ENCODE peak calls at places on chromosome 11, in seven cellular contexts. E is H4; P is AG04450; D is Ammon's horn; G is activated T-helper 9 cell treated with anti-CD3 and anti-CD28 coated beads, Interleukin-2, amount 50 U/mL, for 16 hours; O is EH; U is H9. L is an unnamed sample.

GRCh38 chr11:71302911-71303310 is 50.5 kb upstream of the SHANK2 start:
- DNase-seq in E (no peak), P (no peak), D (no peak), G (no peak), O (peak), U (peak), L (no peak)

GRCh38 chr11:43687120-43687791 is 6.7 kb downstream of the HSD17B12 start:
- DNase-seq in E (no peak), P (no peak), D (no peak), G (no peak), O (peak), U (no peak), L (peak)

GRCh38 chr11:30879322-30880020 is 293.3 kb upstream of the MPPED2 start:
- DNase-seq in E (peak), P (no peak), D (peak), G (no peak), O (no peak), U (no peak), L (no peak)

GRCh38 chr11:96341237-96342130 is 1.5 kb downstream of the MAML2 start:
- DNase-seq in E (peak), P (no peak), D (peak), G (peak), O (peak), U (peak), L (no peak)

GRCh38 chr11:19829109-19829790 is 116.6 kb downstream of the NAV2 start:
- DNase-seq in E (no peak), P (no peak), D (no peak), G (no peak), O (no peak), U (no peak), L (peak)

GRCh38 chr11:16889905-16890304 is 124.3 kb downstream of the PLEKHA7 start:
- DNase-seq in E (no peak), P (no peak), D (no peak), G (no peak), O (no peak), U (no peak), L (no peak)

GRCh38 chr11:23021287-23021863 is 161.1 kb upstream of the CCDC179 start:
- DNase-seq in E (peak), P (peak), D (peak), G (no peak), O (peak), U (no peak), L (peak)

GRCh38 chr11:61369372-61370348 is 7.5 kb downstream of the TMEM138 start:
- DNase-seq in E (no peak), P (peak), D (peak), G (no peak), O (no peak), U (no peak), L (peak)

GRCh38 chr11:96748639-96749370 is 359.0 kb downstream of the JRKL start:
- DNase-seq in E (peak), P (no peak), D (no peak), G (no peak), O (peak), U (no peak), L (peak)

GRCh38 chr11:44950625-44951472 is at the start of gene TP53I11:
- DNase-seq in E (peak), P (no peak), D (peak), G (peak), O (peak), U (no peak), L (no peak)

L was measured in foreskin keratinocyte.